ENCODE peak calls at places on chromosomes 13 and 19, in five cellular contexts. Z, I, J, A and B are unnamed samples.

GRCh38 chr13:44048326-44048725 is 168.6 kb downstream of the LACC1 start:
- DNase-seq in A (no peak), J (no peak), Z (no peak), I (no peak), B (peak)

GRCh38 chr19:5693195-5694166 is 3.4 kb downstream of the RPL36 start:
- DNase-seq in A (no peak), J (no peak), Z (no peak), I (no peak), B (no peak)

GRCh38 chr19:1266818-1267440 is 2.2 kb upstream of the CIRBP start:
- DNase-seq in A (no peak), I (no peak), Z (peak), J (no peak), B (peak)

GRCh38 chr19:13098291-13099072 is 4.2 kb downstream of the LYL1 start:
- DNase-seq in J (no peak), A (no peak), Z (no peak), I (no peak), B (peak)

GRCh38 chr19:39444598-39445257 is 654 bp upstream of the SUPT5H start:
- DNase-seq in J (no peak), I (no peak), Z (no peak), A (no peak), B (peak)

GRCh38 chr19:45290381-45290931 is 32.2 kb downstream of the CKM start:
- DNase-seq in A (no peak), J (no peak), Z (no peak), I (no peak), B (no peak)

GRCh38 chr13:112078216-112078615 is 11.3 kb downstream of the SOX1 start:
- DNase-seq in A (no peak), I (no peak), J (no peak), Z (no peak), B (no peak)

GRCh38 chr13:112821340-112822055 is 131.7 kb downstream of the ATP11A start:
- DNase-seq in A (no peak), I (no peak), J (no peak), Z (no peak), B (no peak)

GRCh38 chr19:48489608-48490216 is 20.5 kb downstream of the CYTH2 start:
- DNase-seq in I (peak), A (no peak), Z (peak), J (peak), B (peak)

GRCh38 chr13:83162493-83162892 is 719.8 kb downstream of the SLITRK1 start:
- DNase-seq in J (no peak), Z (no peak), A (no peak), I (no peak), B (no peak)

GRCh38 chr13:93227280-93227905 is 786 bp downstream of the GPC6 start:
- DNase-seq in A (no peak), I (no peak), Z (peak), J (peak), B (peak)